ENCODE peak calls at places on chromosome 7, in ten cellular contexts. R, A, X, U, E, Y, P, J, B and O are unnamed samples. For H3K4me1, the result is how much of the 10 kb centered on the place peaks cover.

GRCh38 chr7:108211382-108212201 is 81.4 kb upstream of the LAMB4 start:
- DNase-seq in X (peak), P (peak), A (no peak), U (no peak), Y (peak), J (peak), B (no peak), E (no peak), R (no peak), O (no peak)

GRCh38 chr7:141651417-141651816 is 50.5 kb downstream of the DENND11 start:
- DNase-seq in B (no peak), Y (no peak), R (no peak), A (no peak), E (no peak), X (no peak), U (no peak), P (no peak), J (no peak), O (peak)

GRCh38 chr7:49001610-49002033 is 77.3 kb downstream of the CDC14C start:
- DNase-seq in R (peak), B (no peak), P (peak), Y (no peak), E (no peak), X (peak), A (no peak), J (peak), U (peak), O (no peak)

GRCh38 chr7:12434012-12434642 is 30.5 kb upstream of the VWDE start:
- DNase-seq in R (no peak), A (no peak), Y (no peak), E (no peak), J (no peak), X (peak), U (no peak), B (no peak), P (peak), O (no peak)

GRCh38 chr7:142811154-142811737 is 40.5 kb downstream of the PRSS2 start:
- DNase-seq in X (peak), A (no peak), U (no peak), Y (no peak), B (peak), P (peak), E (no peak), J (no peak), R (no peak), O (no peak)

GRCh38 chr7:4216016-4216415 is 466.1 kb upstream of the FOXK1 start:
- DNase-seq in R (no peak), U (no peak), A (no peak), P (no peak), E (no peak), X (peak), J (no peak), Y (no peak), B (no peak), O (no peak)

GRCh38 chr7:144720139-144720538 is 115.7 kb downstream of the TPK1 start:
- DNase-seq in P (peak), E (no peak), Y (no peak), J (no peak), R (no peak), U (no peak), B (no peak), X (peak), A (no peak), O (no peak)

GRCh38 chr7:131164025-131164899 is 163.4 kb upstream of the MKLN1 start:
- DNase-seq in A (no peak), R (no peak), J (no peak), Y (no peak), P (peak), B (no peak), U (no peak), E (peak), X (peak), O (no peak)

GRCh38 chr7:98553666-98554065 is 63.4 kb upstream of the NPTX2 start:
- DNase-seq in R (no peak), X (no peak), Y (no peak), B (no peak), J (no peak), P (no peak), E (no peak), U (no peak), A (peak), O (no peak)

GRCh38 chr7:128242661-128243060 is 1.6 kb downstream of the LEP start:
- DNase-seq in X (no peak), E (no peak), P (no peak), R (no peak), J (no peak), Y (no peak), A (no peak), U (no peak), B (no peak), O (no peak)

GRCh38 chr7:92836489-92837213 is at the start of gene CDK6:
- DNase-seq in R (peak), Y (peak), E (peak), A (peak), X (peak), U (peak), J (peak), P (peak), B (peak), O (peak)

GRCh38 chr7:65820287-65820950 is 52.5 kb upstream of the VKORC1L1 start:
- DNase-seq in R (no peak), P (peak), A (no peak), Y (no peak), E (no peak), B (no peak), U (no peak), X (peak), J (no peak), O (no peak)

GRCh38 chr7:44473295-44473694 is 17.2 kb downstream of the NUDCD3 start:
- DNase-seq in B (no peak), Y (no peak), P (no peak), U (no peak), X (peak), A (no peak), J (no peak), E (no peak), R (no peak), O (no peak)

GRCh38 chr7:117827861-117828260 is 45.4 kb downstream of the CTTNBP2 start:
- DNase-seq in B (no peak), X (peak), Y (no peak), R (no peak), E (peak), A (no peak), U (no peak), P (no peak), J (no peak), O (no peak)

GRCh38 chr7:98105942-98106544 is 619 bp upstream of the LMTK2 start:
- DNase-seq in X (peak), Y (no peak), B (no peak), U (no peak), A (no peak), J (peak), R (no peak), P (no peak), E (no peak), O (no peak)

GRCh38 chr7:105219771-105220160 is 169.0 kb downstream of the SRPK2 start:
- DNase-seq in P (no peak), X (peak), A (no peak), U (no peak), R (no peak), J (no peak), E (no peak), B (no peak), Y (no peak), O (no peak)

GRCh38 chr7:50314778-50315177 is 10.3 kb downstream of the IKZF1 start:
- DNase-seq in R (no peak), P (peak), Y (no peak), X (no peak), J (no peak), A (no peak), B (no peak), E (no peak), U (no peak), O (no peak)

GRCh38 chr7:50315193-50315592 is 10.7 kb downstream of the IKZF1 start:
- DNase-seq in R (no peak), P (no peak), J (no peak), A (no peak), E (no peak), U (no peak), B (no peak), X (no peak), Y (no peak), O (no peak)

GRCh38 chr7:50317221-50317678 is 12.7 kb downstream of the IKZF1 start:
- DNase-seq in J (no peak), A (no peak), P (no peak), X (no peak), E (no peak), U (no peak), B (peak), R (no peak), Y (no peak), O (no peak)

GRCh38 chr7:50317697-50318640 is 13.5 kb downstream of the IKZF1 start:
- DNase-seq in B (no peak), X (no peak), R (no peak), Y (no peak), U (no peak), E (no peak), P (no peak), A (no peak), J (no peak), O (no peak)

DNA sequence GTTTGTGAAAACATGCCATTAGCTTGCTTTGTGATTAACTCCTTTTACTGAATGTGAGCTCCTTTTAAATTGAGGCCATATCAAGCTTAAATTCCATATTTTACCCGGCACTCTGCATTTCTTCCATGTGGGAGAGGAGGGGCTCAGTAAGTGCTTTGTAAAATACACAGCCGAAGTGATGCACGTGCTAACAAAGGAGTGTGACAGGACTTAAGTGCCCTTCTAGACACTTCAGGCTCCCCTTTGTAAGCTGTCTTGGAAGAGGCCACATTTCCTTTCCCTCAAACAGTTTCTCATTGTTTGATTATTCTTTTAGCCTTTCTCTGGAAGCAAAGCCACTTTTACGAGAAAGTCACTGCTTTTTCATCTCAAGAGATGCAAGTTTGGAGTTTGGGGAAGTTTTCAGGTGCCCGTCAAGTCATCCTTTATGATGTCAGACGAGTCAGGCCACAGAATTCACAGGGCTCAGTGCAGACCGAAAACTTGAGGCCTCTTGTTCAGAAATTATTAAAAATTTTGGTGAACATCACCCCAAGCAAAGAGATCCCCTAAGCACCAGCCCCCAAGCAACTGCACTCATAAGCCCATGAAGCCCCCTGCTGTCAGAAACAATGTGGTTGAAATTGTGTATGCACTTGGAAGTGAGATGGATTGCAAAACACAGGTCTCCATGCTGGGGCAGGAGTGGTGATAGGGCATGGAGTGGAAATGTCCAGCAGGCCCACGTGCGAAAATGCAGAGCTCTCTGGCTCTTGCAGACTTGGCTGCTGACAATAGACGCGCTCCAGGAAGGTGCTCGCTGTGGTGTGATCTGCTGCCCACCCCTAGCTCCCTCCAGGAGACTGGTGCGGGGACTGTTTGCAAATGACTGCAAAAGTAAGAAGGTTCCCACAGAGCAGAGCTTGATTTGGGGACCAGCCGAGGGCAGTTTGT is 11.5 kb downstream of the IKZF1 start:
- DNase-seq in R (no peak), P (no peak), E (no peak), U (no peak), J (no peak), A (no peak), X (no peak), B (no peak), Y (no peak), O (no peak)
- H3K4me1 ChIP-seq in R (under half), P (under half), E (under half), U (under half), J (under half), A (under half), X (under half), B (half or more), Y (under half), O (under half)

GRCh38 chr7:151408839-151409554 is 841 bp downstream of the WDR86 start:
- DNase-seq in U (no peak), P (peak), X (no peak), R (no peak), E (no peak), Y (no peak), A (peak), B (peak), J (peak), O (no peak)
- H3K27ac ChIP-seq in U (no peak), P (no peak), X (no peak), R (no peak), E (no peak), Y (no peak), A (peak), B (peak), J (peak), O (no peak)

GRCh38 chr7:22680482-22680901 is 46.5 kb upstream of the IL6 start:
- DNase-seq in A (no peak), P (no peak), E (no peak), X (no peak), J (no peak), Y (no peak), R (no peak), B (no peak), U (no peak), O (no peak)

GRCh38 chr7:22675436-22675835 is 51.6 kb upstream of the IL6 start:
- DNase-seq in U (no peak), A (no peak), R (no peak), P (no peak), B (no peak), X (peak), E (no peak), Y (no peak), J (no peak), O (no peak)

GRCh38 chr7:22675917-22676343 is 51.1 kb upstream of the IL6 start:
- DNase-seq in A (no peak), J (peak), Y (no peak), U (no peak), P (no peak), B (peak), E (no peak), X (no peak), R (no peak), O (no peak)

GRCh38 chr7:22676385-22676784 is 50.6 kb upstream of the IL6 start:
- DNase-seq in E (no peak), J (no peak), Y (no peak), P (no peak), A (no peak), R (no peak), B (no peak), X (no peak), U (no peak), O (no peak)

GRCh38 chr7:22677680-22678079 is 49.3 kb upstream of the IL6 start:
- DNase-seq in R (no peak), Y (no peak), P (no peak), X (no peak), U (no peak), B (no peak), A (no peak), J (no peak), E (no peak), O (no peak)
- H3K4me1 ChIP-seq in R (under half), Y (under half), P (under half), X (under half), U (under half), B (under half), A (under half), J (under half), E (under half), O (under half)

GRCh38 chr7:94253696-94254095 is 141.0 kb upstream of the COL1A2 start:
- DNase-seq in P (no peak), J (no peak), U (no peak), E (no peak), A (no peak), R (no peak), X (no peak), B (no peak), Y (no peak), O (no peak)

GRCh38 chr7:94258418-94258817 is 136.3 kb upstream of the COL1A2 start:
- DNase-seq in R (no peak), E (no peak), X (no peak), P (no peak), A (no peak), Y (no peak), J (no peak), U (no peak), B (no peak), O (no peak)

GRCh38 chr7:94252971-94253370 is 141.7 kb upstream of the COL1A2 start:
- DNase-seq in J (no peak), Y (no peak), A (no peak), P (no peak), X (no peak), E (no peak), R (no peak), B (no peak), U (no peak), O (no peak)

GRCh38 chr7:94264756-94265155 is 129.9 kb upstream of the COL1A2 start:
- DNase-seq in A (no peak), J (no peak), X (no peak), E (no peak), B (no peak), P (no peak), U (no peak), R (no peak), Y (no peak), O (no peak)

GRCh38 chr7:94258856-94259255 is 135.8 kb upstream of the COL1A2 start:
- DNase-seq in U (no peak), P (peak), Y (no peak), A (no peak), R (no peak), B (no peak), E (no peak), J (no peak), X (no peak), O (no peak)
- H3K27ac ChIP-seq in U (no peak), P (no peak), Y (no peak), A (no peak), R (no peak), B (no peak), E (no peak), J (no peak), X (no peak), O (no peak)

DNA sequence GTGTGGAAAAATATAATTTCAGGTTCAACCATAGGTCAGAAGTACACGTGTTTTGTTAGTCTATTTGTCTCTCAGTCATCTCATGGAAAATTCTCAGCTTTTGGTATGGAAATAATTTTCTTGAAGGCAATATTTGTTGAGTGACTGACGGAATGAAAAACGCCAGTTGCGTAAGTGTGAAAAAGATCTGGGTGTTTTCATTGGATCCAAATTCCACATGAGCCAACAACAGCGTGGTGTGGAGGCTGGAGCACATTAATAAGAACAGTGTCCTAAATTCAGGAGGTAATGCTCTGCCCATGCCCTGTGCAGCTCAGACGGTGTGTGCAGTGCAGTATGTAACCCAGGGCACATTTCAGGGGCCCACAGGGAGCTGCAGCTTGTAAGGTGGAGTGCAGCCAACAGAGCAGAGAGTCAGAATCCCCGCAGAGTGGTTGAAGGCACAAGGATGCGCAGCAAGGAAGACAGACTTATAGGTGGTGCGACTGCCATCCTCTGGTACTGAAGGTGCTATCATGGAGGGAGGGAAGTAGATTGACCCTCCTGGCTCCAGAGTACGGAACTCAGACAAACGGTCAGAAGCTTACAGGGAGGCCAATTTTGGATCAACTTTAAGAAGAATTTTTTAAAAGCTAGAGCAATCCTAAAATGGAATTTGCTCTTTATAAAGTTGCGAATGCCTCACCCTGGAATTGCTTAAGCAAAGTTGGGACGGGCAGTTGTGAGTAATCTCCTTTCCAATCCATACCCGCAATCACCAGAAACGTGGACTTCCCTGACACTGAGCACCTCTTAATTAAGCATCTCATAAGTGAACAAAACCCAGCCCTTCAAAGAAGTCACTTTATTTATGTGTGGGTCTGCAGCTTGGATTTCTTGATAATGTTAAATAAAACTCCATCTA is 38.0 kb downstream of the EGFR start:
- DNase-seq in X (no peak), U (no peak), Y (no peak), P (no peak), J (no peak), A (no peak), E (no peak), B (no peak), R (no peak), O (peak)
- H3K4me1 ChIP-seq in X (under half), U (under half), Y (under half), P (under half), J (under half), A (under half), E (under half), B (under half), R (under half), O (under half)

DNA sequence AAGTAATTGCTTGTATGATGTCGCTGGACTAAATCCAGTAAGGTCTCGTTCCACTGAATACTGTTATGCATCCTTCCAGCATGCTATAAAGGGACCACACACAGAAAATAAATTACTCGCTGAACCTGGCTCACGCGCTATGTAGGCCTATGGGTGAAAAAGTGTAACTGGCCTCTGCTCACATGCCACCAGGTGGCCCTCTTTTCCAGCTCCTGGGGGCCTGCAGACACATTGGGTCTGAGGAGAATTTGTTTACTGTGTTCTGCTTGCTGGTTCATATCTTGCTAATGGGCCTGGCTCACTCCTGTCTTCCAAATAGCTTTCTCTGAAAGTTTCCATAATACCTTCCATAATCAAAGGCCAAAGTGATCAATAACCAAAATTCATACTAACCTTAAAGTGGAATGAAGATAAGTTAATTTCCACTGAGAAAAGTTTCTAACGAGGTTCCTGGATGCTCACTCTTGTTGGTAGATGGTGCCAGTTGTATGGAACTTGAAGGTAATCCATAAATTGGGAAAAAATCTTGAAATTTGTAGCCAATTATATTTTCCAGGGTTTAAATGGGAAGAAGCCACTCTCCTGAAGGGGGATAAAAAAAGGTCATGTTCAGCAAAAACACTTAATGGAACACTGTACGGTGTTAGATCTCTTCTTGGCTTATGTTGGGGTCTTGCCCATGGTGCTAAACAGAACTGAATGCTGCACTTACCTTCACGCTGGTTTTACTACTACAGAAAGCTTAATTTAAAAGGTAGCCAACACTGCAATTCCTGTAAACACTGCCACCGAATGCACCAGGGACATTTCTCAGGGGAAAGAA is 27.0 kb upstream of the ZPBP start:
- DNase-seq in J (no peak), P (peak), U (no peak), A (no peak), E (no peak), B (no peak), Y (no peak), X (peak), R (no peak), O (no peak)
- H3K27ac ChIP-seq in J (no peak), P (no peak), U (no peak), A (no peak), E (no peak), B (no peak), Y (no peak), X (no peak), R (no peak), O (no peak)